ENCODE peak calls at places on chromosome 7, in four cellular contexts. H is BJ, D is GM12878, R is tibial artery. Z is an unnamed sample.

GRCh38 chr7:105057472-105057871 is 43.5 kb downstream of the KMT2E start:
- DNase-seq in H (no peak), D (no peak), R (no peak), Z (no peak)

GRCh38 chr7:80967536-80968297 is 48.9 kb upstream of the SEMA3C start:
- DNase-seq in D (no peak), R (no peak), H (no peak), Z (no peak)

GRCh38 chr7:44067064-44067951 is 1.9 kb upstream of the PGAM2 start:
- DNase-seq in H (no peak), D (no peak), R (peak; percentile 19), Z (no peak)

GRCh38 chr7:43905954-43906326 is 456 bp downstream of the URGCP start:
- DNase-seq in D (no peak), R (peak; percentile 22), H (no peak), Z (no peak)

GRCh38 chr7:2409745-2410414 is 6.5 kb downstream of the CHST12 start:
- DNase-seq in R (no peak), H (no peak), D (no peak), Z (no peak)

GRCh38 chr7:157561523-157561785 is 224.7 kb downstream of the DNAJB6 start:
- DNase-seq in H (no peak), D (no peak), R (no peak), Z (no peak)

GRCh38 chr7:115477193-115477651 is 553.3 kb downstream of the TFEC start:
- DNase-seq in R (no peak), H (no peak), D (no peak), Z (no peak)

GRCh38 chr7:130843703-130844102 is 109.7 kb upstream of the KLF14 start:
- DNase-seq in H (no peak), R (no peak), D (no peak), Z (no peak)

GRCh38 chr7:150481207-150481920 is 30.9 kb downstream of the GIMAP8 start:
- DNase-seq in H (no peak), R (no peak), D (no peak), Z (no peak)
- H3K4me3 ChIP-seq in H (no peak overlapping the region), R (no peak overlapping the region), D (no peak overlapping the region), Z (no peak overlapping the region)

GRCh38 chr7:24724451-24725190 is 32.6 kb downstream of the GSDME start:
- DNase-seq in H (no peak), R (no peak), D (no peak), Z (no peak)

GRCh38 chr7:24721378-24722030 is 35.8 kb downstream of the GSDME start:
- DNase-seq in R (no peak), H (no peak), D (no peak), Z (no peak)

GRCh38 chr7:24720283-24720682 is 37.0 kb downstream of the GSDME start:
- DNase-seq in H (no peak), D (no peak), R (no peak), Z (no peak)

GRCh38 chr7:24723178-24723530 is 34.1 kb downstream of the GSDME start:
- DNase-seq in R (no peak), D (no peak), H (no peak), Z (no peak)

DNA sequence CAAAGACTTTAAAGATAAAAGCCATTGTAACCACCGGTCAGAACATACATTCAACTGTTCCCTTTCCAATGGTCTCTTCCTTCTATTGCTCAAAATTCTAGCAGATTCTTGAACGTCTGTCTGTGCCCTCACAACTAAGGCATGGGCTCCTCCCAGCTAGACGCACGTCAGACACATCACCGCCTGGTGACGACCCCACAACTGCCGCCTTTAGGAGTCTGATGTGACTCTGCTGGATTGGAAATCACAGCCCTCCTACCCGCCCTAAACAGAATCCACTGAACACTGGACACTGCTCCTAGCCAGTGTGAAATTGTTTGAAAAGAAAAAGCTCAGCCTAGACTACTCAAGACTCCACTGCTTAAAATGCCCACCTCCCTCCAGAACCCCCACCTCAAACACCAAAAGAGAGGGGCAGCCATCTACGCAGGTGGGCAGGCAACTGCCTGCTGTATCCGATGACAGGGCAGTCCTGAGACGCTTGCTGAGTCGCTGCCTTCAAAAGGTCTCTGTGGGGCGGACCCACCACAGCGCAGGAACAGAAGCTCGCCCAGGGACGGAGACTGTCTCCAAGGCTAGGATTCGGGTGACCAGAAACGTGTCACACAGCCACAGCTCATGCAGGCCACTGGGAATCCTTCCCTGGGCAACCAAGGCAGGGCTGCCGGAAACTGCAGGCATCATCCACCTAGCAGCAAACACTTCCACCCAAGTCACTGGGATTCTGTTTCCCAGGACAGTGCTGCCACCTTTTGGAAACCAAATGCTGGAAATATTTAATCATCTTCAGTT is 34.7 kb downstream of the GSDME start:
- DNase-seq in H (no peak), R (no peak), D (no peak), Z (no peak)
- TF ChIP-seq CTCF in H (peak; percentile 47), R (no peak), D (no peak), Z (no peak)

GRCh38 chr7:37357277-37357996 is 91.2 kb downstream of the ELMO1 start:
- DNase-seq in R (no peak), H (no peak), D (no peak), Z (no peak)
- H3K4me3 ChIP-seq in R (no peak overlapping the region), H (no peak overlapping the region), D (no peak overlapping the region), Z (no peak overlapping the region)

DNA sequence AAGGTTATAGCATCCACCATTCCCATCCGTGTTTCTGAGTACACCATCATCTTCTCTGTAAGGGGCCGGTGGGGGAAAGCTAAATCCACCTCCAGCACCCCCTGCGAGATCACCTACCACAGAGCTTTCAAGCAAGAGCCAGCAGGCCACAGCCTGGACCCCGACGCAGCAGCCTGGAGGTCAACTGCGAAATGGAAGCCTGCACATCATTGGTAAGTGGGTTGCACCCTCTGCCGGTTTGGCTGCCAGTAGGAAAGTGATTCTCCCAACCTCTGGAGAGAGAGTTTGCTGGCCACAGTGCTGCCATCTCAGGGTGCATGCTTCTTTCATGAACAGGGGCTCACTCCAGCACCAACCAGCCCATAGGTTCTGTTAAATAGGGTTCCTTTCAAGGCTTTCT is 81.7 kb downstream of the WIPF3 start:
- DNase-seq in D (no peak), R (no peak), H (no peak), Z (no peak)
- TF ChIP-seq CTCF in D (no peak), R (no peak), H (no peak), Z (no peak)

GRCh38 chr7:50502001-50502684 is 52.0 kb upstream of the FIGNL1 start:
- DNase-seq in H (peak; percentile 47), R (peak; percentile 89), D (no peak), Z (no peak)
- H3K4me3 ChIP-seq in H (no peak overlapping the region), R (no peak overlapping the region), D (no peak overlapping the region), Z (no peak overlapping the region)

DNA sequence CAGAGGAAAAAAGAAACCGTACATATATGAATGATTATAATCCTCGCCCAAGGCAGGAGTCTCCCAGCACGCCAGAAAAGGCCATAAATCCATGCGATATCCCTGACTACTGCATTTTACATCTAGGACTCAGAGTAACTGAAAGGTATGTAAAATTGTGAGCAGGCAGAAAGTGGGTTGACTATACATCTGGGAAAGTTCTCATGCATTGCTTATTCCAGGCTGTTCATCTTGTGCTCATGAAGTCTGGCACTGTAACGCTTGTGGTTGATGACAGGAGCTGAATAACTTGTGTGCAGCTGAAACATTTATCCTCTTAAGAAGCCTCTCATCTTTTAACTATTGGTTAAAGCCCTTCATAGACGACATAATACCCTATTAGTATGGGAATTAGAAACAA is 193.5 kb upstream of the STEAP4 start:
- DNase-seq in R (no peak), H (no peak), D (no peak), Z (no peak)
- TF ChIP-seq CTCF in R (no peak), H (no peak), D (no peak), Z (no peak)

DNA sequence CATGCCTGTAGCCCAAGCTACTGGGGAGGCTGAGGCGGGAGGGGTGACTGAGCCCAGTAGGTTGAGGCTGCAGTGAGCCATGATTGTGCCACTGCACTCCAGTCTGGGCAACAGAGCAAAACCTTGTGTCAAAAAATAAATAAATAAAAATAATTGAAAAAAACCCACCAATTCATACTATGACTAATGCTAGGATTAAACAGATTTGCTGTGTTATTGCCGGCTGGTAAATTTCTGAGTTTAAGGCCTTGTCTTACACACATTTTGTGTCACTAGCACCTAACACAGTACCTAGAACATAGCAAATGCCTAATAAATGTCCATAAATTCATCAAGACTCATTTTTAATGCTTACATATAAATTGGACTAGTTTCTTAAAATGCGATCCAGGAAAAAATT is 8.7 kb downstream of the ESYT2 start:
- DNase-seq in H (no peak), R (no peak), D (no peak), Z (no peak)
- H3K4me3 ChIP-seq in H (no peak overlapping the region), R (no peak overlapping the region), D (no peak overlapping the region), Z (no peak overlapping the region)

DNA sequence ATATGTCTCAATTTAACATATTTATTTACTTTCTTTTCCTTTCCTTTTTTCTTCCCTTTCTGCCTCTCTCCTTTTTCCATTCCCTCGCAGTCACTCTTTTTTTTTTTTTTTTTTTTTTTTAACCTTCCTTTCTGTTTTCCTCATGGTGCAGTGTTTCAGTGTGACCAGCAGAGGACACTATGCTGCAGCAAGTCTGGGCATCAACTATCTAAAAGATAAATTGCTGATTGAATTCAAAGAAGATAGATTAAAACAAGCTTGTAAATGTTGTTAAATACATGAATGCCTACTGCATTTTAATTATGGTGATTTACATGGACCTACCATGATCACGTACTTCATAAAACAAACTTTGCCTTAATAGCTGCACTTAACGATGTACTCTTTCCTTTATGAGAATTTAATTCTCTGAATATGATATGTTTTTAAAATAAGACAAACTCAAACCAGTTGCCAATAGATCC is 100.9 kb upstream of the AGR3 start:
- DNase-seq in R (no peak), H (no peak), D (no peak), Z (peak; percentile 7)
- TF ChIP-seq CTCF in R (peak; percentile 78), H (peak; percentile 95), D (peak; percentile 93), Z (peak; percentile 84)

GRCh38 chr7:515628-516027 is 4.0 kb downstream of the PDGFA start:
- DNase-seq in D (no peak), R (no peak), H (no peak), Z (no peak)

GRCh38 chr7:516606-517456 is 2.8 kb downstream of the PDGFA start:
- DNase-seq in D (no peak), H (no peak), R (peak; percentile 73), Z (no peak)

GRCh38 chr7:514651-515598 is 4.7 kb downstream of the PDGFA start:
- DNase-seq in D (no peak), R (no peak), H (no peak), Z (no peak)

GRCh38 chr7:517848-518629 is 1.6 kb downstream of the PDGFA start:
- DNase-seq in D (no peak), H (no peak), R (peak; percentile 82), Z (no peak)

DNA sequence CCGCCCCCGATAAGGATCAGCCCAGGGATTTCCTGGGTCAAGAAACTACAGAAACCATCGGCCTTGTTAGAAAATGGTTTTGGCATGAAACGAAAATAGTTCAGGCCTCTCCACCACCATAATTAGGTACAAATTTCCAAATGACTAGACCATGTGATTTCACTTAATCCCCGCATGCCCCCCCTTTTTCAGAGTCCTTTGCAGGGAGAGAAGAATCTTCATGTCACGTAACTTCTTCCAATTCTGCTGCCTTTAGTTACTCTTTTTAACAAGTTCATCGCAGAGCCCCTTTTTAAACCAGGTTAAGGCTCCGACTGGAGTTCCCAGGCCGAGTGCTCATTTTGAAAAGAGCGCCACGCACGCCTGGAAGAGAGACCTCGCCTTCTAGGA is 3.4 kb downstream of the PDGFA start:
- DNase-seq in R (no peak), H (no peak), D (no peak), Z (no peak)
- H3K4me3 ChIP-seq in R (peak overlapping the region; percentile 89), H (peak overlapping the region; percentile 76), D (no peak overlapping the region), Z (no peak overlapping the region)

Z was measured in GM12864.